ENCODE peak calls at places on chromosomes 1 and 21, in eight cellular contexts. R is lower leg skin, K is tibial nerve, I is HepG2, O is transverse colon, T is H54, W is breast epithelium, Y is prostate gland. S is an unnamed sample.

GRCh38 chr1:178870944-178871343 is at the start of gene ANGPTL1:
- DNase-seq in R (no peak), K (no peak), I (peak), O (no peak), T (no peak), W (no peak), Y (no peak), S (peak)

GRCh38 chr1:19321071-19321470 is 8.9 kb downstream of the SLC66A1 start:
- DNase-seq in R (no peak), K (no peak), I (no peak), O (no peak), T (no peak), W (no peak), Y (no peak), S (peak)

GRCh38 chr1:21307663-21308062 is 17.4 kb upstream of the ECE1 start:
- DNase-seq in R (no peak), K (no peak), I (no peak), O (no peak), T (no peak), W (no peak), Y (no peak), S (no peak)

GRCh38 chr1:4655674-4656532 is 1.5 kb downstream of the AJAP1 start:
- DNase-seq in R (peak), K (no peak), I (no peak), O (peak), T (no peak), W (no peak), Y (peak), S (peak)

GRCh38 chr1:152951711-152952110 is 4.7 kb downstream of the SPRR5 start:
- DNase-seq in R (no peak), K (no peak), I (no peak), O (no peak), T (no peak), W (no peak), Y (no peak), S (no peak)

GRCh38 chr21:36584980-36585940 is 105.3 kb upstream of the CLDN14 start:
- DNase-seq in R (no peak), K (no peak), I (no peak), O (no peak), T (no peak), W (no peak), Y (peak), S (peak)

GRCh38 chr1:108046021-108046420 is 81.0 kb upstream of the VAV3 start:
- DNase-seq in R (no peak), K (no peak), I (peak), O (no peak), T (no peak), W (no peak), Y (peak), S (no peak)

GRCh38 chr1:19311931-19312781 is at the start of the genes AKR7A2 and SLC66A1:
- DNase-seq in R (peak), K (peak), I (peak), O (peak), T (peak), W (peak), Y (peak), S (peak)

GRCh38 chr1:33005812-33006465 is 30.7 kb downstream of the AK2 start:
- DNase-seq in R (no peak), K (no peak), I (no peak), O (no peak), T (no peak), W (no peak), Y (no peak), S (no peak)

GRCh38 chr1:33742663-33743062 is 121.2 kb upstream of the HMGB4 start:
- DNase-seq in R (no peak), K (no peak), I (no peak), O (no peak), T (no peak), W (no peak), Y (no peak), S (no peak)

GRCh38 chr1:3369437-3370076 is 84.9 kb upstream of the ARHGEF16 start:
- DNase-seq in R (peak), K (peak), I (no peak), O (no peak), T (peak), W (no peak), Y (no peak), S (no peak)

GRCh38 chr1:223230161-223230881 is 87.3 kb upstream of the TLR5 start:
- DNase-seq in R (no peak), K (no peak), I (no peak), O (no peak), T (peak), W (no peak), Y (no peak), S (no peak)

GRCh38 chr1:112689196-112689841 is 14.9 kb downstream of the MOV10 start:
- DNase-seq in R (no peak), K (no peak), I (no peak), O (no peak), T (no peak), W (no peak), Y (no peak), S (no peak)

GRCh38 chr1:164648211-164649080 is 89.5 kb downstream of the PBX1 start:
- DNase-seq in R (no peak), K (no peak), I (no peak), O (no peak), T (no peak), W (no peak), Y (no peak), S (no peak)

GRCh38 chr21:31750843-31751242 is 18.9 kb upstream of the SCAF4 start:
- DNase-seq in R (no peak), K (no peak), I (no peak), O (no peak), T (peak), W (no peak), Y (no peak), S (no peak)

GRCh38 chr1:38235705-38236104 is 189.1 kb upstream of the POU3F1 start:
- DNase-seq in R (no peak), K (no peak), I (no peak), O (no peak), T (peak), W (no peak), Y (no peak), S (no peak)

GRCh38 chr1:21626921-21627339 is 42.2 kb downstream of the RAP1GAP start:
- DNase-seq in R (no peak), K (no peak), I (no peak), O (no peak), T (peak), W (no peak), Y (no peak), S (peak)

GRCh38 chr1:116710326-116711060 is 43.0 kb upstream of the IGSF3 start:
- DNase-seq in R (no peak), K (no peak), I (no peak), O (no peak), T (no peak), W (no peak), Y (no peak), S (no peak)

GRCh38 chr21:31282095-31282709 is 61.9 kb downstream of the TIAM1 start:
- DNase-seq in R (no peak), K (no peak), I (no peak), O (peak), T (peak), W (no peak), Y (no peak), S (no peak)

GRCh38 chr1:25623731-25624130 is 7.1 kb downstream of the MAN1C1 start:
- DNase-seq in R (no peak), K (no peak), I (no peak), O (no peak), T (no peak), W (no peak), Y (no peak), S (no peak)

GRCh38 chr1:30061292-30062204 is 661.8 kb downstream of the MATN1 start:
- DNase-seq in R (no peak), K (no peak), I (no peak), O (no peak), T (no peak), W (no peak), Y (no peak), S (no peak)

GRCh38 chr1:162704673-162705424 is 72.6 kb downstream of the DDR2 start:
- DNase-seq in R (no peak), K (no peak), I (no peak), O (no peak), T (no peak), W (no peak), Y (no peak), S (no peak)

GRCh38 chr1:31658721-31659120 is 14.0 kb upstream of the PEF1 start:
- DNase-seq in R (no peak), K (no peak), I (no peak), O (no peak), T (no peak), W (no peak), Y (no peak), S (no peak)

GRCh38 chr1:69518991-69519390 is 48.7 kb upstream of the LRRC7 start:
- DNase-seq in R (no peak), K (no peak), I (no peak), O (no peak), T (no peak), W (no peak), Y (no peak), S (no peak)

GRCh38 chr1:214317300-214317699 is 36.3 kb downstream of the SMYD2 start:
- DNase-seq in R (no peak), K (no peak), I (peak), O (no peak), T (no peak), W (no peak), Y (no peak), S (no peak)

GRCh38 chr21:45403825-45404725 is 890 bp upstream of the COL18A1 start:
- DNase-seq in R (peak), K (peak), I (no peak), O (peak), T (peak), W (no peak), Y (no peak), S (no peak)

GRCh38 chr1:31299365-31299764 is 2.5 kb downstream of the ZCCHC17 start:
- DNase-seq in R (no peak), K (no peak), I (no peak), O (no peak), T (no peak), W (no peak), Y (no peak), S (peak)

GRCh38 chr1:184973308-184974085 is 811 bp downstream of the NIBAN1 start:
- DNase-seq in R (peak), K (no peak), I (no peak), O (peak), T (no peak), W (no peak), Y (peak), S (peak)

GRCh38 chr1:215890438-215890837 is 323.3 kb downstream of the KCTD3 start:
- DNase-seq in R (no peak), K (no peak), I (no peak), O (no peak), T (no peak), W (no peak), Y (no peak), S (no peak)

GRCh38 chr1:167171286-167171929 is 49.3 kb upstream of the POU2F1 start:
- DNase-seq in R (no peak), K (no peak), I (no peak), O (no peak), T (no peak), W (no peak), Y (no peak), S (no peak)

GRCh38 chr1:161285519-161285918 is 24.2 kb downstream of the MPZ start:
- DNase-seq in R (no peak), K (no peak), I (no peak), O (no peak), T (no peak), W (no peak), Y (no peak), S (no peak)

GRCh38 chr1:198166900-198167299 is 10.1 kb downstream of the NEK7 start:
- DNase-seq in R (no peak), K (no peak), I (no peak), O (no peak), T (no peak), W (no peak), Y (no peak), S (no peak)

GRCh38 chr1:211118407-211119102 is 15.4 kb downstream of the KCNH1 start:
- DNase-seq in R (no peak), K (no peak), I (no peak), O (no peak), T (no peak), W (no peak), Y (no peak), S (no peak)

GRCh38 chr1:212557739-212558664 is 50.6 kb upstream of the ATF3 start:
- DNase-seq in R (peak), K (peak), I (no peak), O (peak), T (no peak), W (peak), Y (peak), S (peak)

GRCh38 chr21:42433946-42434551 is 30.3 kb downstream of the UBASH3A start:
- DNase-seq in R (no peak), K (no peak), I (no peak), O (peak), T (no peak), W (no peak), Y (no peak), S (peak)

GRCh38 chr1:25756210-25756609 is 43.8 kb upstream of the SELENON start:
- DNase-seq in R (no peak), K (no peak), I (no peak), O (no peak), T (no peak), W (no peak), Y (no peak), S (peak)

GRCh38 chr1:4585216-4585615 is 69.2 kb upstream of the AJAP1 start:
- DNase-seq in R (no peak), K (no peak), I (no peak), O (no peak), T (no peak), W (no peak), Y (no peak), S (peak)

GRCh38 chr1:108661030-108661609 is at the start of gene HENMT1:
- DNase-seq in R (peak), K (no peak), I (no peak), O (peak), T (no peak), W (peak), Y (peak), S (peak)

GRCh38 chr1:179953974-179954493 is 576 bp upstream of the CEP350 start:
- DNase-seq in R (peak), K (no peak), I (peak), O (peak), T (no peak), W (no peak), Y (no peak), S (peak)
- TF ChIP-seq POLR2A in R (no peak), K (no peak), I (no peak), O (no peak), T (no peak), W (no peak), Y (no peak), S (no peak)

GRCh38 chr1:155856975-155857930 is at the start of gene GON4L:
- DNase-seq in R (peak), K (peak), I (peak), O (peak), T (peak), W (peak), Y (peak), S (peak)
- TF ChIP-seq POLR2A in R (no peak), K (peak), I (peak), O (peak), T (peak), W (no peak), Y (peak), S (peak)

DNA sequence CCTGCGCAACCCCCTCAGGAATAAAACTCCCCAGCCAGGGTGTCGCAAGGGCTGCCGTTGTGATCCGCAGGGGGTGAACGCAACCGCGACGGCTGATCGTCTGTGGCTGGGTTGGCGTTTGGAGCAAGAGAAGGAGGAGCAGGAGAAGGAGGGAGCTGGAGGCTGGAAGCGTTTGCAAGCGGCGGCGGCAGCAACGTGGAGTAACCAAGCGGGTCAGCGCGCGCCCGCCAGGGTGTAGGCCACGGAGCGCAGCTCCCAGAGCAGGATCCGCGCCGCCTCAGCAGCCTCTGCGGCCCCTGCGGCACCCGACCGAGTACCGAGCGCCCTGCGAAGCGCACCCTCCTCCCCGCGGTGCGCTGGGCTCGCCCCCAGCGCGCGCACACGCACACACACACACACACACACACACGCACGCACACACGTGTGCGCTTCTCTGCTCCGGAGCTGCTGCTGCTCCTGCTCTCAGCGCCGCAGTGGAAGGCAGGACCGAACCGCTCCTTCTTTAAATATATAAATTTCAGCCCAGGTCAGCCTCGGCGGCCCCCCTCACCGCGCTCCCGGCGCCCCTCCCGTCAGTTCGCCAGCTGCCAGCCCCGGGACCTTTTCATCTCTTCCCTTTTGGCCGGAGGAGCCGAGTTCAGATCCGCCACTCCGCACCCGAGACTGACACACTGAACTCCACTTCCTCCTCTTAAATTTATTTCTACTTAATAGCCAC is 696 bp downstream of the TGFB2 start:
- DNase-seq in R (peak), K (peak), I (peak), O (peak), T (no peak), W (peak), Y (peak), S (peak)
- TF ChIP-seq POLR2A in R (no peak), K (no peak), I (no peak), O (no peak), T (peak), W (no peak), Y (peak), S (no peak)

GRCh38 chr1:150576367-150576711 is 3.1 kb downstream of the MCL1 start:
- DNase-seq in R (no peak), K (no peak), I (no peak), O (no peak), T (no peak), W (no peak), Y (no peak), S (no peak)

GRCh38 chr1:150576794-150577556 is 2.4 kb downstream of the MCL1 start:
- DNase-seq in R (no peak), K (no peak), I (peak), O (no peak), T (no peak), W (no peak), Y (peak), S (no peak)

GRCh38 chr1:150574260-150575071 is 4.9 kb downstream of the MCL1 start:
- DNase-seq in R (no peak), K (no peak), I (no peak), O (no peak), T (no peak), W (no peak), Y (no peak), S (no peak)

GRCh38 chr1:150575072-150575489 is 4.3 kb downstream of the MCL1 start:
- DNase-seq in R (no peak), K (no peak), I (no peak), O (no peak), T (no peak), W (no peak), Y (no peak), S (no peak)

DNA sequence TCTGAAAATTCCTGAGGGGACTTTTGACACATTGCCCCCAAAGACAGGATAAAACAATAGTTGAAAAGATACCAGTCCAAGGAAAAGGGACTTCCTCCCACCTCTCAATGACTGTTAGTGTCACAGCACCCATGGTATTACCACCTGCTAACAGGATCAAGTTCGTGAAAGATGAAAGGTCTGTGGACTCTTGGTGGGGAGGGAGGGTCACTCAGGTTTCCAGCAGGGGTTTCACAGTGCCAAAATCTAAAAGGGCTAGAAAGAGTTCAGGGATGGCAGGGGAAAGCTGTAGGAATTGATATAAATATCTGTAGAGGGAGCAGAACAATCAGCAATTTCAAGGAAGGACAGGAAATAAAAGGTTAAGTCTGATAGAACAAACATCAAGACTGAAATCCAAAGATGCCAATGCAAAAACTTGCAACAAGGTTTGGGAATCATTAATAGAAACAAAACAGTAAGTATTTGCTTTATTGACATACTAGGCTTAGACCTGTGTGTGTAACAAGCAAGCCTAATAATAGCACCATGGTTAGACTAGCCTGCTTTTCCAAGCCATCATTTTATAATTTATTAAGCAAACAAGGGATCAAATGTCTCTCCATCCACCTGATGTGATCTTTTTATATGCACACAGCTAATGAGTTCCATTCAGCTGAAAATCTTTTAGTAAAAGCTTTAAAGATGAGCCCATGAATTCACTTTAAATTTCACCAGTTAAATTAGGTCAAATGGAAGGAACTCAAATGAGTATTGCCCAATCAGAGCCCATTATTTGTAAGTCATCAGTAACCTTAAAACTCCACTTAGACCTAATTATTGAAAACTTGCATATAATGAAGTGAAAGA is 3.7 kb downstream of the MCL1 start:
- DNase-seq in R (no peak), K (no peak), I (no peak), O (no peak), T (no peak), W (no peak), Y (no peak), S (no peak)
- TF ChIP-seq POLR2A in R (no peak), K (no peak), I (no peak), O (no peak), T (no peak), W (peak), Y (peak), S (no peak)

GRCh38 chr1:23867953-23868847 is at the start of gene FUCA1:
- DNase-seq in R (peak), K (peak), I (peak), O (peak), T (peak), W (peak), Y (peak), S (peak)
- TF ChIP-seq POLR2A in R (no peak), K (peak), I (peak), O (peak), T (peak), W (no peak), Y (peak), S (no peak)

GRCh38 chr1:151060241-151061011 is at the start of gene MLLT11:
- DNase-seq in R (no peak), K (no peak), I (no peak), O (peak), T (peak), W (no peak), Y (peak), S (peak)
- TF ChIP-seq POLR2A in R (no peak), K (no peak), I (no peak), O (no peak), T (peak), W (no peak), Y (no peak), S (peak)

GRCh38 chr1:44672254-44672955 is 1.9 kb downstream of the TMEM53 start:
- DNase-seq in R (peak), K (no peak), I (no peak), O (no peak), T (peak), W (peak), Y (no peak), S (peak)

GRCh38 chr1:44674113-44675000 is at the start of the genes ARMH1 and TMEM53:
- DNase-seq in R (peak), K (peak), I (peak), O (peak), T (peak), W (peak), Y (peak), S (peak)

GRCh38 chr1:44675186-44675585 is 672 bp downstream of the ARMH1 start:
- DNase-seq in R (no peak), K (no peak), I (no peak), O (no peak), T (no peak), W (peak), Y (no peak), S (no peak)

GRCh38 chr1:44672956-44673674 is 1.2 kb downstream of the TMEM53 start:
- DNase-seq in R (no peak), K (no peak), I (no peak), O (no peak), T (no peak), W (peak), Y (no peak), S (no peak)

DNA sequence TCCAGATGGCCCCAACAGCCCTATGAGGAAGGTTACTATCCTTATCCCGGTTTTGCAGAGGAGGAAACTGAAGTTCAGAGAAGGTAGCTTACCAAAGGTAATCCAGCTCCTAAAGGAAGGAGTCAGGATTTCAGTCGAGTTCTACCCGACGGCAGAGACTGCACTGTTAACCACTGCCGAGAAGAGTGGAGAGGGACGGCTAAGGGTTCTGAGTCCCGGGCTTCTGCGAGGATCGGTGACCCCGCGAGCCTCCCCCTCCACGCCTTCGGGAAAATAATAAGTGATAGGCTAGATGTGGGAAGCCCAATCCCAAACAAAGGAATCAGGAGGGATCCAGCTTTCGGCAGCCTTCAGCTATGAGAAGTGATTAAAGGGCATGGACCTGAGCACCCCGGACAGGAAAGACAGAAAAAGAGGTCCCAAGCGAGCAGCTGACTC is 587 bp downstream of the TMEM53 start:
- DNase-seq in R (no peak), K (no peak), I (no peak), O (no peak), T (no peak), W (no peak), Y (no peak), S (no peak)
- TF ChIP-seq POLR2A in R (no peak), K (no peak), I (no peak), O (no peak), T (no peak), W (no peak), Y (peak), S (no peak)

S was measured in NB4.